ENCODE peak calls at places on chromosomes 11 and 22, in five cellular contexts. S is PC-3, P is MM.1S, H is fibroblast of pulmonary artery, G is mammary epithelial cell. C is an unnamed sample.

GRCh38 chr11:68812526-68812925 is 29.2 kb downstream of the CPT1A start:
- DNase-seq in P (no peak), S (no peak), G (no peak), H (no peak), C (no peak)

GRCh38 chr11:113574171-113574570 is 99.0 kb upstream of the DRD2 start:
- DNase-seq in P (no peak), H (no peak), S (no peak), G (no peak), C (no peak)

GRCh38 chr11:72962084-72962483 is 147.9 kb downstream of the ATG16L2 start:
- DNase-seq in H (peak), P (no peak), S (no peak), G (no peak), C (no peak)

GRCh38 chr11:1503708-1504104 is 17.1 kb upstream of the MOB2 start:
- DNase-seq in S (no peak), H (no peak), P (no peak), G (no peak), C (no peak)

GRCh38 chr11:65429724-65430405 is 7.3 kb downstream of the NEAT1 start:
- DNase-seq in G (peak), P (peak), S (peak), H (peak), C (no peak)

GRCh38 chr11:79353706-79354105 is 87.1 kb downstream of the TENM4 start:
- DNase-seq in H (no peak), P (no peak), S (peak), G (no peak), C (no peak)

GRCh38 chr11:59545179-59546020 is 34.1 kb downstream of the OR4D9 start:
- DNase-seq in G (no peak), S (no peak), H (peak), P (no peak), C (no peak)

GRCh38 chr11:111421251-111421650 is 42.2 kb upstream of the POU2AF1 start:
- DNase-seq in P (no peak), S (no peak), H (no peak), G (no peak), C (no peak)

GRCh38 chr22:42937164-42937854 is 77.6 kb downstream of the PACSIN2 start:
- DNase-seq in P (peak), G (peak), S (peak), H (peak), C (peak)

GRCh38 chr22:37340331-37341262 is 58.3 kb downstream of the CYTH4 start:
- DNase-seq in G (no peak), H (no peak), S (peak), P (no peak), C (no peak)

GRCh38 chr11:37511425-37511933 is 913.4 kb upstream of the RAG2 start:
- DNase-seq in H (peak), G (peak), S (peak), P (no peak), C (no peak)

GRCh38 chr11:110772863-110773262 is 60.6 kb upstream of the ARHGAP20 start:
- DNase-seq in S (peak), H (no peak), G (no peak), P (no peak), C (no peak)

GRCh38 chr11:63022422-63022821 is 6.8 kb upstream of the SLC22A8 start:
- DNase-seq in P (no peak), H (no peak), G (no peak), S (no peak), C (no peak)

GRCh38 chr11:63666874-63667273 is 4.3 kb downstream of the ATL3 start:
- DNase-seq in G (peak), P (no peak), H (peak), S (no peak), C (no peak)

GRCh38 chr11:107482234-107482633 is 24.6 kb upstream of the CWF19L2 start:
- DNase-seq in P (peak), G (no peak), S (no peak), H (no peak), C (no peak)

GRCh38 chr11:12876340-12876739 is 132.8 kb upstream of the RASSF10 start:
- DNase-seq in S (no peak), H (no peak), P (no peak), G (no peak), C (no peak)

GRCh38 chr11:88398372-88399140 is 61.0 kb upstream of the CTSC start:
- DNase-seq in P (no peak), G (peak), H (peak), S (peak), C (no peak)

GRCh38 chr22:35631597-35631996 is 14.5 kb upstream of the MB start:
- DNase-seq in H (peak), G (peak), S (peak), P (peak), C (peak)

GRCh38 chr11:65556470-65557279 is 1.5 kb downstream of the LTBP3 start:
- DNase-seq in P (no peak), S (peak), H (no peak), G (peak), C (no peak)

GRCh38 chr11:113163291-113164030 is 150.9 kb upstream of the TTC12 start:
- DNase-seq in S (no peak), H (peak), P (no peak), G (no peak), C (no peak)

GRCh38 chr11:94873910-94874575 is 99.3 kb downstream of the CWC15 start:
- DNase-seq in H (no peak), P (no peak), S (no peak), G (no peak), C (no peak)

GRCh38 chr22:49997221-49997599 is 15.4 kb downstream of the IL17REL start:
- DNase-seq in H (no peak), S (no peak), G (no peak), P (no peak), C (peak)

GRCh38 chr11:78397398-78397797 is 20.2 kb downstream of the GAB2 start:
- DNase-seq in S (no peak), H (no peak), P (peak), G (no peak), C (no peak)

GRCh38 chr22:33908201-33909074 is 11.8 kb downstream of the LARGE1 start:
- DNase-seq in H (no peak), P (no peak), G (no peak), S (no peak), C (no peak)

GRCh38 chr22:49825944-49826602 is 1.6 kb downstream of the BRD1 start:
- DNase-seq in H (peak), G (peak), P (peak), S (peak), C (no peak)

GRCh38 chr11:111386611-111387150 is 7.6 kb upstream of the POU2AF1 start:
- DNase-seq in G (no peak), H (no peak), P (no peak), S (no peak), C (no peak)

GRCh38 chr11:40247023-40247422 is 1212.4 kb downstream of the LRRC4C start:
- DNase-seq in G (no peak), S (no peak), H (no peak), P (no peak), C (no peak)
- TF ChIP-seq CTCF in G (no peak), S (no peak), H (no peak), P (no peak), C (no peak)

DNA sequence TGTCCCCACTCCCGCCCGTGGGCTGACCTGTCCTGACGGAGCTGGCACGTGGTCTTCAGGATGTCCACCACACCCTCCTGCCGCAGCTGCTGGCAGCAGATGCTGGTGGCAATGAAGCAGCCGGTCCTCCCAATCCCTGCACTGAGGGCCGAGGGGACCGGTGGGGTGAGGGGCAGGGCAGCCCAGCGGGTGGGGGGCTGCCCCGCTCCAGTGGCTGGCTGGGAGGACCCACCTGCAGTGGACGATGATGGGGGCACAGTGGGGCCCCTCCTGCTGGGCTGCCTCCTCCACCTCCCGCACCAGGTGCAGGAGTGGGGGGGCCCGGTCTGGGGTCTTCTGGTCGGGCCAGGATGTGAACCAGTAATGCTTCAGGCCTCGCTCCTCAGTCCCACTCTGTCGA is 3.4 kb upstream of the IGSF22 start:
- DNase-seq in H (no peak), P (no peak), S (no peak), G (no peak), C (no peak)
- TF ChIP-seq CTCF in H (no peak), P (no peak), S (no peak), G (no peak), C (no peak)

GRCh38 chr22:28935713-28936112 is 52.3 kb downstream of the ZNRF3 start:
- DNase-seq in H (no peak), S (no peak), G (no peak), P (no peak), C (no peak)
- TF ChIP-seq CTCF in H (peak), S (peak), G (peak), P (peak), C (no peak)

DNA sequence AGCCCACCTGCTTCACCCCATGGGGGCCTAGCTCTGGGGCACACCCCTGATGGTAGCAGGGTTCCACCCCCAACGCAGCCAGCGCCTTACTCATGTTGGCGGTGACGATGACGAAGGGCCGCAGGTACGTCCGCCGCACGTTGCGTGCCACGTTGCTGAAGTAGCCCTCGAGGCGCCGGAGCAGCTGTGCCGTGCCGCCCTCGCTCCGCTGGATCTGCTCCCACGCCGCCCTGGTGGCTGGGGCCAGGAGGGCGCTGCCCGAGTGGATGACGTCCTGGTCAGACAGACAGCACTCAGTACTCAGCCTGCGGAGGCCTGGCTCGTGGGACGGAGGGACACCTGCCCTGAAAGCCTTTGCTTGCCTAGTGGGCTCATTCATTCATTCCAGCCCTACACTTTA is 50.8 kb downstream of the TRMU start:
- DNase-seq in S (no peak), G (no peak), P (no peak), H (no peak), C (no peak)
- TF ChIP-seq CTCF in S (no peak), G (no peak), P (no peak), H (no peak), C (no peak)

GRCh38 chr11:103608566-103608965 is 427.9 kb upstream of the DDI1 start:
- DNase-seq in S (peak), H (peak), G (peak), P (no peak), C (no peak)

GRCh38 chr11:103604310-103604709 is 432.1 kb upstream of the DDI1 start:
- DNase-seq in H (no peak), P (no peak), G (no peak), S (no peak), C (no peak)

GRCh38 chr11:103610435-103610834 is 426.0 kb upstream of the DDI1 start:
- DNase-seq in S (no peak), P (no peak), G (no peak), H (no peak), C (no peak)

DNA sequence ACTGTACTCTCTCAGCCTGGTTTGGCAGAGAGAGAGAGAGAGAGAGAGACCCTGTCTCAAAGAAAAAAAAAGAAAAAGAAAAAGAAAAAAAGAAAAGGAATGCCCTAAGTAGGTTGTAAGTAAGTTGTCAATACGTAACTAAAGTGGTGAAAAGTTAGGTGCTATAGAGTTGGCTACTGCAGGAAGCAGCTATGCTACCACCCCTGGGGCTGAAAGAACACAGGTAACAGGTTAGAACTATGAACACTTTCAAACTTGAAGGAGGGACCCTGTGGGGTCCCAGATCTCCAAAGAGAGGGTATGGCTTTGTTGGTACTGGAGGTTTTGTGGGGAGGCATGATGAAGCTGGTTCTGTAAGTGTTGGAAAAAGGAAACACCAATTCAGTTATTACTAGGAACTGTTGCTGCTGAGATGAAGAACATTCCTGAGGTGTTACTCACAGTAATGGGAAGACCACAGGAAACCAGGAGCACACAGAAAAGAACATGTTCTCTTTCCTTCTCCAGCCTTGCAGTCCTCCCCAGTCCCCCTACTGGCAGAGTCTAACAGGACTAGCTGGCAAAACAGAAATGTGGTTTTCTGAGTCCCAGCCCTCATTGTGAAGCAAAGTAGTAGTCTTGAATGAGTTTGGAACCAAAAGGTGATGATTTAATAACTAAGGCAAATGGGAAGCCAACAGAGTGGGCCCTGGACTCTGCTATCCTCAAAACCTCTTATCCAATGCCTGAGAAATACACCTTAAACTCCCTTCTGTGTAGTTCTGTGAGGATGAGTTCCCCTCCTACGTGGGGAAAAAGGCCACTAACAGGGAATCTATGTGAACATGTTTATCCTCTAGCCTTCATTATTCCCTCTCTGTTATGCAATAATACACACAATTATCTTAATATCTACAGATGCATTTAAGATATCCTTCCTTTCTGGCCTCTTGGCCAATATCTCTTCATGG is 427.0 kb upstream of the DDI1 start:
- DNase-seq in G (peak), S (peak), P (no peak), H (peak), C (no peak)
- TF ChIP-seq CTCF in G (peak), S (peak), P (peak), H (peak), C (no peak)

DNA sequence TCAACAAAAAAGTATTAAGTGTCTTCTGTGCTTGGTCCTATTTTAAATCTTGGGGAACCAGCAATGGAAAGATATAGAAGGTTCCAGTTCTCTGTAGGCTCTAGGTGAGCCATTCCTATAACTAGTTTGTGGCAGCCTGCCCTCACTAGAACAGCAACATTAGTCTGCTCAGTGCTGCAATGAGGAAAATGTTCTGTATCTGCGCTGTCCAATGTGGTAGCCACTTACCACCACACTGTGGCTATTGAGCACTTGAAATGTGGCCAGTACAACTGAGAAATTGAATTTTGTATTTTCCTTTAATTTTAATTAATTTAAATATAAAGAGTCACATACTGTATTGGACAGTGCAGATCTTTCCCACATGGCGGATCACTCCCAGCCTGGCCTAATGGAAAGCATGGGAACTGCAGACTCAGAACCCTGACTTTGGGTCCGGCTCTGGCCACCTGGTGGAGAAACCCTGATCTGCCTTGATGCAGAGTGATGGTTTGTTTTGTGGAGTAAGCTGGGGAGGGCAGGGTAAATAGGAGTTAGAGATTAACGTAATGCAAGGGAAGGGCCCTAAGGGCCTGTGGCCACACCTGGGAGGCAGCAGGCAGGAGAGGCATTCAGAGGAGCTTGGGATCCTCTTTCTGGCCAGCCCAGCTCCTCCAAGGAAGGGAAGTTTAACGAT is 101.0 kb downstream of the ME3 start:
- DNase-seq in P (no peak), H (no peak), S (peak), G (no peak), C (no peak)
- TF ChIP-seq CTCF in P (peak), H (peak), S (peak), G (peak), C (no peak)

GRCh38 chr11:61749607-61750217 is 2.7 kb upstream of the MYRF start:
- DNase-seq in S (no peak), H (peak), P (no peak), G (no peak), C (no peak)

GRCh38 chr11:61746654-61747388 is 5.6 kb upstream of the MYRF start:
- DNase-seq in G (no peak), S (no peak), H (no peak), P (no peak), C (no peak)

GRCh38 chr11:61745796-61746653 is 6.4 kb upstream of the MYRF start:
- DNase-seq in H (no peak), S (no peak), G (no peak), P (no peak), C (no peak)

GRCh38 chr11:61744609-61745156 is 7.8 kb upstream of the MYRF start:
- DNase-seq in H (no peak), S (no peak), P (no peak), G (no peak), C (no peak)

DNA sequence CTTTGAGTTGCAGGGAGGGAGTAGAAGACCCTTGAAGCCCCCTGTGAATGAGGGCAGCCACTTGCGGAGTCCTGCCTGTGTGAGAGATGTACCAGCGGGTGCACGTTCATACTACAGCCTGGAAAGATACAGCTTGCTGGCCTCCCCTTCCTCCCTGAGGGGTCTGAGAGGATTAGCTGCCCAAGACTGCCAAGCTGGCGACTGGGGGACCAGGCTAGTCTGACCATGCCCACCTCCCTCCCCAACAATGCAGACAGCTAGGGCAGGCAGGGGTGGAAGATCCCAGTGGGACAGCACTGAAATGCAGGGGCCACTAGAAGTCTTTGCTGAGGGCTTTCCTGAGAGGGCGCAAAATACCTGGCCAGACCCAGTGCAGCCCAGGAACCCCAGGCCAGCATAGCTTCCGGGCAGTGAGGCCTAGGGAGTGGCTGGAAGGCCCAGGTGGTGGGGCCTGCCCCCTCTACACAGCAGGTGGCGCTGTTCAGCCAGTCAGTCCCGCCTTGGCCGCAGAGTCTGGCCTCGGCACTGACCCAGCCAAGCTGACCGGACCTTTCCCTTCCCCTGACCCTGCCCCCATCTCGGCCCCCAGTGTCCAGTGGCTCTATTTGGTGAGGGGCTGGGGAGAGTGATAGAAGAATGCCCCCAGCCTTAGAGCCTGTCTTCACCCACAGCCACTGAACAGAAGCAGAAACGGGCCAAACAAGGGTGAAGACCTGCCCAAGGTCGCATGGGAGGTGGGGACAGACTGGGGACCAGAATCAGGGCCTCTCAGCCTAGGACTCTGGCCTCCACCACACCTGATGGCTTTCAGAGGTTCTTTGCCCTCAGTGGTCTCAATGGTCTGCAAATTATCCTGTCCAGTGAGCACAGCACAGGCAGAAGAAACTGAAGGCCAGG is 4.8 kb upstream of the MYRF start:
- DNase-seq in H (peak), P (peak), G (peak), S (peak), C (peak)
- TF ChIP-seq CTCF in H (peak), P (peak), G (peak), S (peak), C (peak)

DNA sequence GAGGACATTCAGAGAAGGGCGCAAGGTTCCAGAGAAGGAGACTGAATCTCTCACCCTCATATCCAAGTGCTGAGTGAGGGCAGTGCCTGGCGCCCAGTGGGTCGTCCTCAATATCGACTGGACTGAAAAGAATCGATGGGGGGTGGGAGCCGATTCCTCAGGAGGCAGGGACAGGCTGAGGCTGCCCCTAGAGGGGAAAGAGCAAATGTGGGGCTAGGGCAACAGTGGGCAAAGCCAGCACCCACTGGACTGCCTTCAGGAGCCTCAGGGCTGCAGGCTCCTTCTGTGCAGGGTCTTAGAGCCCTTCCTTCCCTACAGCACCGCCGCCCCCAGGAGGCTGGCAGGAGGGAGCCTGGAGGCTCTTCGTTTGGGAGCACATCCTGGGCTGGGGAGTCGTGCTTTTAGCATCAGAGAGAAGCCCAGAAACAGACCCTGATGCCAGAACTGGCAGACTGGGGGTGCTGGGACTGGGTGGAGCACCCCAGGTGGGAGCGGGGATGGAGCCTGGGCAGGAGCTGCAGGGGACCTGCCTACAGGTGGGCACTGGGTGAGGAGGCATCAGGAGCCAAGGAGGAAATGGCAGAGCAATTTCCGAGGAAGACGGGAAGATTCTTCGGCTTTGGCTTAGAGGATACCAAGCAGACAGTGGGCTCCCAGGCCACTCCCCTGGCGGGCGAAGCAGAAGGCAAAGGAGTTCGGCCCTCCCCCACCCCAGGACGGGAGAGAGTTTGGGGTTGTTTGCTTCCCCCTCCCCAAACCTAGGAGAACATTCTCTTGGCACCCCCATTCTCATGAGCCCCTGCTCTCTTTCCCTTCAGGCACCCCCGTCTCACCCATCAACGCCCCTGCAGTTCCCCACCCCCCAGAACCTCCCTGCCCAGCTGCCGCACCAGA is 1.2 kb downstream of the SYT7 start:
- DNase-seq in S (no peak), H (no peak), P (no peak), G (no peak), C (no peak)
- TF ChIP-seq CTCF in S (peak), H (no peak), P (no peak), G (no peak), C (no peak)

C was measured in GM13976.